ENCODE peak calls at places on chromosome 18, in nine cellular contexts. S is GM23338; M is nephron progenitor cell; T is AG09319; J is mucosa of gallbladder; I is fibroblast of lung; Z is cardiac fibroblast; O is putamen; G is CD4-positive, alpha-beta T cell. K is an unnamed sample.

GRCh38 chr18:8982416-8983183 is 119.9 kb upstream of the NDUFV2 start:
- DNase-seq in S (peak), M (no peak), T (peak), J (peak), I (peak), Z (peak), O (no peak), G (no peak), K (peak)

GRCh38 chr18:11246883-11247282 is 97.5 kb upstream of the PIEZO2 start:
- DNase-seq in S (no peak), M (no peak), T (no peak), J (no peak), I (no peak), Z (no peak), O (no peak), G (no peak), K (no peak)

GRCh38 chr18:62452280-62452824 is 70.5 kb upstream of the ZCCHC2 start:
- DNase-seq in S (no peak), M (no peak), T (no peak), J (no peak), I (no peak), Z (peak), O (no peak), G (no peak), K (peak)

GRCh38 chr18:35376393-35376741 is 770 bp downstream of the ZNF396 start:
- DNase-seq in S (peak), M (peak), T (no peak), J (peak), I (no peak), Z (no peak), O (no peak), G (no peak), K (peak)

GRCh38 chr18:22591231-22591630 is 173.5 kb upstream of the CTAGE1 start:
- DNase-seq in S (no peak), M (no peak), T (no peak), J (no peak), I (peak), Z (peak), O (no peak), G (no peak), K (no peak)

GRCh38 chr18:49055787-49056186 is 105.0 kb upstream of the SMAD7 start:
- DNase-seq in S (no peak), M (no peak), T (no peak), J (peak), I (peak), Z (peak), O (no peak), G (no peak), K (peak)

GRCh38 chr18:34159691-34160185 is 65.0 kb downstream of the NOL4 start:
- DNase-seq in S (no peak), M (peak), T (no peak), J (no peak), I (no peak), Z (no peak), O (no peak), G (no peak), K (no peak)

GRCh38 chr18:3478262-3478978 is 28.4 kb downstream of the TGIF1 start:
- DNase-seq in S (no peak), M (no peak), T (no peak), J (no peak), I (no peak), Z (peak), O (no peak), G (no peak), K (peak)

GRCh38 chr18:23887493-23887892 is 127.1 kb upstream of the TTC39C start:
- DNase-seq in S (no peak), M (no peak), T (peak), J (no peak), I (peak), Z (no peak), O (no peak), G (no peak), K (no peak)

GRCh38 chr18:31489311-31489710 is 8.7 kb upstream of the DSG2 start:
- DNase-seq in S (no peak), M (no peak), T (no peak), J (no peak), I (no peak), Z (no peak), O (no peak), G (no peak), K (no peak)

GRCh38 chr18:77470836-77471413 is 221.3 kb downstream of the GALR1 start:
- DNase-seq in S (peak), M (no peak), T (no peak), J (no peak), I (no peak), Z (peak), O (no peak), G (no peak), K (no peak)

GRCh38 chr18:75678662-75679061 is 251.2 kb upstream of the SMIM21 start:
- DNase-seq in S (no peak), M (no peak), T (no peak), J (no peak), I (peak), Z (peak), O (no peak), G (no peak), K (no peak)

GRCh38 chr18:48023334-48024008 is 93.0 kb upstream of the SMAD2 start:
- DNase-seq in S (peak), M (peak), T (no peak), J (peak), I (no peak), Z (peak), O (no peak), G (no peak), K (peak)

K was measured in HL-60.